ENCODE peak calls at places on chromosomes 4 and X, in five cellular contexts. M, R, L, J and T are unnamed samples.

GRCh38 chr4:140740422-140740821 is 15.8 kb downstream of the TBC1D9 start:
- DNase-seq in M (no peak), L (no peak), R (no peak), J (no peak), T (no peak)

GRCh38 chr4:149017022-149017734 is 575.0 kb upstream of the NR3C2 start:
- DNase-seq in M (no peak), J (no peak), R (no peak), L (no peak), T (no peak)

GRCh38 chr4:1164444-1164843 is 7.9 kb downstream of the SPON2 start:
- DNase-seq in J (no peak), L (no peak), R (no peak), M (no peak), T (no peak)

GRCh38 chr4:78764498-78764961 is 11.6 kb upstream of the BMP2K start:
- DNase-seq in L (no peak), J (peak), R (no peak), M (no peak), T (no peak)

GRCh38 chrX:9593756-9594155 is 128.9 kb downstream of the TBL1X start:
- DNase-seq in L (no peak), M (no peak), J (no peak), R (no peak), T (no peak)

GRCh38 chr4:76375703-76376102 is 45.2 kb downstream of the CCDC158 start:
- DNase-seq in L (no peak), J (no peak), R (no peak), M (no peak), T (no peak)

GRCh38 chr4:4430492-4431195 is 43.7 kb downstream of the NSG1 start:
- DNase-seq in L (no peak), J (peak), R (no peak), M (peak), T (peak)

GRCh38 chrX:40107291-40108083 is 9.7 kb upstream of the BCOR start:
- DNase-seq in J (no peak), M (no peak), L (peak), R (peak), T (peak)

GRCh38 chrX:130902783-130903613 is at the start of gene ENOX2:
- DNase-seq in R (peak), M (peak), J (peak), L (peak), T (peak)

GRCh38 chr4:71540749-71541269 is 202.0 kb downstream of the SLC4A4 start:
- DNase-seq in M (no peak), J (no peak), R (no peak), L (no peak), T (peak)

GRCh38 chr4:41590591-41590990 is 52.6 kb downstream of the LIMCH1 start:
- DNase-seq in J (no peak), R (no peak), L (no peak), M (peak), T (no peak)

GRCh38 chr4:176792348-176793059 is at the start of gene VEGFC:
- DNase-seq in R (peak), M (peak), L (peak), J (peak), T (peak)

GRCh38 chr4:69058410-69059059 is 37.7 kb upstream of the UGT2B7 start:
- DNase-seq in J (no peak), M (no peak), L (no peak), R (no peak), T (peak)

GRCh38 chrX:32451954-32452518 is 759.3 kb downstream of the DMD start:
- DNase-seq in M (no peak), R (no peak), J (no peak), L (no peak), T (no peak)

GRCh38 chr4:56976283-56976877 is 1.0 kb downstream of the NOA1 start:
- DNase-seq in R (no peak), J (peak), L (no peak), M (no peak), T (peak)

GRCh38 chr4:181261279-181261678 is 981.9 kb upstream of the TENM3 start:
- DNase-seq in M (no peak), L (no peak), R (no peak), J (peak), T (no peak)

GRCh38 chr4:76275486-76276126 is 24.1 kb downstream of the FAM47E start:
- DNase-seq in M (no peak), L (no peak), J (no peak), R (no peak), T (no peak)

GRCh38 chrX:10168226-10168625 is 11.5 kb downstream of the CLCN4 start:
- DNase-seq in M (no peak), L (no peak), R (no peak), J (no peak), T (no peak)

GRCh38 chr4:74474345-74475099 is 29.6 kb downstream of the AREG start:
- DNase-seq in J (peak), L (no peak), R (no peak), M (no peak), T (peak)

GRCh38 chrX:34578237-34578636 is 78.8 kb downstream of the TMEM47 start:
- DNase-seq in R (no peak), J (peak), L (no peak), M (peak), T (peak)

GRCh38 chr4:8664976-8665375 is 72.4 kb downstream of the CPZ start:
- DNase-seq in R (no peak), J (no peak), M (no peak), L (no peak), T (no peak)

GRCh38 chrX:151082077-151082948 is 94.1 kb upstream of the GPR50 start:
- DNase-seq in M (peak), R (peak), L (peak), J (peak), T (peak)

GRCh38 chr4:10737335-10737734 is 52.8 kb upstream of the CLNK start:
- DNase-seq in L (no peak), J (peak), M (no peak), R (no peak), T (no peak)